ENCODE peak calls at places on chromosomes 5 and 9, in ten cellular contexts. O is hepatocyte, W is nephron progenitor cell, G is neural crest cell, T is endothelial cell, M is fibroblast of lung, Q is heart left ventricle, E is sigmoid colon, A is left ventricle myocardium inferior, S is osteocyte. U is an unnamed sample.

GRCh38 chr5:178940569-178941360 is at the start of gene ZNF454:
- DNase-seq in A (peak; percentile 93), W (peak; percentile 29), G (no peak), E (peak; percentile 97), Q (peak; percentile 96), O (no peak), S (peak; percentile 90), T (no peak), M (peak; percentile 94), U (no peak)

GRCh38 chr5:56440871-56441740 is 208.0 kb upstream of the ANKRD55 start:
- DNase-seq in E (no peak), G (no peak), O (peak; percentile 49), T (no peak), M (peak; percentile 48), W (no peak), A (no peak), Q (no peak), S (no peak), U (no peak)

GRCh38 chr9:137734181-137734580 is 115.4 kb downstream of the EHMT1 start:
- DNase-seq in G (no peak), Q (no peak), O (no peak), W (no peak), E (no peak), A (no peak), T (no peak), S (no peak), M (no peak), U (no peak)

GRCh38 chr9:108153391-108153790 is 663.8 kb upstream of the KLF4 start:
- DNase-seq in G (no peak), M (no peak), Q (no peak), W (no peak), O (no peak), E (no peak), S (no peak), A (no peak), T (no peak), U (no peak)

GRCh38 chr5:39624268-39624886 is 199.6 kb upstream of the DAB2 start:
- DNase-seq in W (no peak), E (no peak), M (peak; percentile 13), T (no peak), S (no peak), Q (no peak), O (peak; percentile 83), A (no peak), G (no peak), U (no peak)

GRCh38 chr5:51185985-51186384 is 197.3 kb upstream of the ISL1 start:
- DNase-seq in O (no peak), E (no peak), M (no peak), A (no peak), W (no peak), G (no peak), Q (no peak), S (no peak), T (no peak), U (no peak)

GRCh38 chr5:10703676-10704075 is 57.4 kb downstream of the DAP start:
- DNase-seq in S (no peak), M (no peak), W (no peak), E (no peak), A (no peak), G (no peak), Q (no peak), O (no peak), T (no peak), U (no peak)

GRCh38 chr5:57900356-57900944 is 417.8 kb upstream of the ACTBL2 start:
- DNase-seq in O (no peak), E (no peak), Q (no peak), A (no peak), S (no peak), G (no peak), M (peak; percentile 34), T (no peak), W (no peak), U (no peak)

GRCh38 chr9:9881692-9882091 is 731.1 kb downstream of the PTPRD start:
- DNase-seq in M (no peak), T (no peak), E (no peak), W (no peak), S (no peak), A (no peak), G (no peak), Q (no peak), O (no peak), U (no peak)

GRCh38 chr5:102229685-102230084 is 66.4 kb downstream of the SLCO4C1 start:
- DNase-seq in W (no peak), S (no peak), G (no peak), E (no peak), T (no peak), A (no peak), Q (no peak), M (no peak), O (no peak), U (no peak)

GRCh38 chr5:4540375-4541173 is 599.6 kb upstream of the ADAMTS16 start:
- DNase-seq in S (no peak), M (no peak), G (no peak), W (no peak), T (no peak), A (no peak), O (no peak), Q (no peak), E (no peak), U (no peak)

GRCh38 chr9:106962105-106962504 is 99.1 kb downstream of the ZNF462 start:
- DNase-seq in G (no peak), E (no peak), T (no peak), Q (no peak), W (no peak), O (no peak), S (no peak), M (peak; percentile 62), A (no peak), U (no peak)

DNA sequence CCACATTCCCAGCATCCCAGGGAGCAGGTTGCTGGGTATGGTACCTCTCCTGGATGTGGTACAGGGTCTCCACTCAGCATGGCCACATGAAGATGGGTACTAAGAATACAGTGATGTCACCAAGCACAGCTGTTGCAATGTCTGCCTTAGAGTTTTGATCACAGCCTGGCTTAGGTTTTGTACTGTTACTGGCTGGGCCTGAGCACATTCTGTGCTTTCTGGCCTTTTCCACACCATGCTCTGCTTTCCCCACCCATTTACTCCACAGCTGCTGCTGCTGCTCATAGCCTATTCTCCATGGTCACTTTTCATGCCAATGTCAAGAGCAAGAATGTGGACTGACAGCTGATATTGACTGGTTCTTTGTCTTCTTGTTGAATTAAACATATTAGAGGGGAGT is 481.9 kb downstream of the ARHGEF28 start:
- DNase-seq in S (no peak), G (no peak), W (no peak), Q (no peak), A (peak; percentile 23), E (peak; percentile 65), T (no peak), M (no peak), O (no peak), U (no peak)
- TF ChIP-seq CTCF in S (no peak), G (no peak), W (no peak), Q (no peak), A (no peak), E (no peak), T (no peak), M (no peak), O (no peak), U (no peak)

DNA sequence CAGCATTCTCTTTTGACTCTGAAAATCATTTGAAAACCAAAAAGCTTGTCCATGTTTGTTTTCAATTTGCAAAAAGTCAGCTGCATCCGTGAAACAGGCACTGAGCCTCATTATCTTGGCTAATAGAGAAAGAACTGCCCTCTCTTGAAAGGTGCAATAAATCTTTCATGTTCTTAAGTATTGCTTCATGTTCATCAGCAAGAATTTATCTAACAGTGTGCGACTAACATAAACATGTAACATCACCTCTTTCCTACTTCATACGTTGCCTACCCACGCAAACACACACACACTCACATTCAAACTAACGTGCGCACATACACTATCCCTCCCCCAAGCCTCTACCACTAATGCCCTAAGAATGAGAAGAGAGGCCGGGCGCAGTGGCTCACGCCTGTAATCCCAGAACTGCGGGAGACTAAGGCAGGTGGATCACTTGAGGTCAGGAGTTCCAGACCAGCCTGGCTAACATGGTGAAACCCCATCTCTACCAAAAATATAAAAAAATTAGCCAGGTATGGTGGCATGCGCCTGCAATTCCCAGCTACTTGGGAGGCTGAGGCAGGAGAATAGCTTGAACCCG is 629.7 kb upstream of the ZNF608 start:
- DNase-seq in G (no peak), T (no peak), Q (no peak), O (peak; percentile 4), M (no peak), S (no peak), A (no peak), E (no peak), W (no peak), U (no peak)
- TF ChIP-seq CTCF in G (no peak), T (no peak), Q (no peak), O (no peak), M (no peak), S (no peak), A (no peak), E (no peak), W (no peak), U (no peak)

GRCh38 chr9:98673681-98674080 is 35.1 kb downstream of the GABBR2 start:
- DNase-seq in O (no peak), G (no peak), E (no peak), W (no peak), Q (no peak), S (no peak), A (no peak), T (no peak), M (no peak), U (no peak)

DNA sequence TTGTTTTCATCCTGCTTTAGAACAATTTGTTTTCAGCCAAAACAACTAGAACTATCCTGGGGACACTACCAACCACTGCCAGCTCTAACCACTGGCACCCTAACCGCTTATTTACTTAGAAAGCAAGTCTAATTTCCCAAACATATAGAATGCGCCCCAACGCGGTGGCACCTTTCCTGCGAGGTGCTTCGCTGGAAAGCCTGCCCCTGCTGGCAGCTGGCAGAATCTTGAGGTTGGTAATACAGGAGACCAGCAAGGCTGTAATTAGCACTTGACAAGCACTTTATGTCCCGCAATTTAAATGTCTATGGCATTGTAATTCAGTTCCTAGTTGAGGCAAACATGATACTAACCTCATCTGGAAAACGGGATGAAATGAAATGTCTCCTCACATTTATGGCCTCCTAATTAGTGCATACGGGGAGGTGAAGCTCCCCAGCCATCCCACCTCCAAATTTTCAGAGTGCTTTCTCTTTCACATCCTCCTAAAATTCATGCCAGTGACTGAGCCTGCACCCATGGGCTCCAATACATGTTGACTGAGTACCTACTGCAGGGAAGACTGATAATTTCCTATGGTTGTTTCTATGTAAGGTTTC is 30.4 kb downstream of the GABBR2 start:
- DNase-seq in Q (no peak), M (no peak), E (no peak), T (peak; percentile 34), W (peak; percentile 31), O (no peak), G (no peak), A (no peak), S (no peak), U (no peak)
- TF ChIP-seq CTCF in Q (no peak), M (peak; percentile 65), E (no peak), T (peak; percentile 50), W (peak; percentile 53), O (peak; percentile 37), G (peak; percentile 61), A (peak; percentile 44), S (peak; percentile 39), U (peak; percentile 33)

DNA sequence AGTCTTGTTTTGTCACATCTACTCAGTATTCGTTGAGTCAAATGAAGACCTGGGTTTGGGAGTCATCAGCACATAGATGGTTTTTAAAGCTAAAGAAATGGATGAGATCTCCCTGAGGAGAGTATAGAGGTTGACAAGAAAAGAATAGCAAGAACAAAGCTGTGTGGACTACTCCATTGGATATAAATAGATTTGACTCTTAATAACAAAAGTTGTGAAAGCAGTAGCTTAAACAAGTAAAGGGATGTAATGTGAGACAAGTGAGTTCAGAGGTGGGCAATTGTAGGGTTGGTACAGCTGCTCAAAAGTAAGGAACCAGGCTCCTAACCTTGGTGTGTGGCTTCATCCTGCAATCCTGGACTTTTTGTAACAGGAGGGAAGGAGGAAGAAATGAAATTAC is 49.3 kb downstream of the CSNK1G3 start:
- DNase-seq in E (no peak), S (no peak), W (no peak), A (no peak), Q (no peak), M (no peak), G (no peak), T (no peak), O (no peak), U (no peak)
- TF ChIP-seq CTCF in E (no peak), S (no peak), W (no peak), A (no peak), Q (no peak), M (no peak), G (no peak), T (no peak), O (no peak), U (no peak)